ENCODE peak calls at places on chromosomes 6 and 20, in four cellular contexts. J is NCI-H1436, N is glomerular endothelial cell, L is head of caudate nucleus. X is an unnamed sample.

GRCh38 chr20:43955244-43956191 is 40.9 kb downstream of the TOX2 start:
- DNase-seq in N (peak), J (no peak), L (no peak), X (peak)

GRCh38 chr20:46690219-46691111 is 1.2 kb upstream of the TP53RK start:
- DNase-seq in N (no peak), J (no peak), L (no peak), X (no peak)

GRCh38 chr6:47242483-47243386 is 67.0 kb downstream of the TNFRSF21 start:
- DNase-seq in J (peak), L (peak), N (peak), X (peak)

GRCh38 chr6:45986746-45987274 is 28.9 kb downstream of the CLIC5 start:
- DNase-seq in J (no peak), N (no peak), L (no peak), X (no peak)

GRCh38 chr20:22048241-22048640 is 342.8 kb downstream of the PAX1 start:
- DNase-seq in N (no peak), J (no peak), L (no peak), X (no peak)

GRCh38 chr6:45423901-45424627 is 46.3 kb upstream of the SUPT3H start:
- DNase-seq in J (no peak), N (no peak), L (peak), X (no peak)

GRCh38 chr6:46925563-46926253 is 4.0 kb upstream of the ADGRF5 start:
- DNase-seq in J (no peak), L (no peak), N (no peak), X (no peak)

GRCh38 chr20:47610247-47610944 is 108.7 kb downstream of the NCOA3 start:
- DNase-seq in L (no peak), J (no peak), N (peak), X (peak)

GRCh38 chr20:54668271-54669053 is 193.1 kb downstream of the DOK5 start:
- DNase-seq in L (no peak), N (no peak), J (no peak), X (no peak)

GRCh38 chr6:29014729-29015608 is 9.9 kb upstream of the ZNF311 start:
- DNase-seq in L (no peak), N (no peak), J (no peak), X (no peak)

GRCh38 chr20:1322511-1323245 is 6.3 kb downstream of the SDCBP2 start:
- DNase-seq in J (no peak), L (no peak), N (peak), X (peak)

GRCh38 chr20:44776977-44777376 is 31.3 kb downstream of the KCNK15 start:
- DNase-seq in J (no peak), N (no peak), L (no peak), X (no peak)

X was measured in pulmonary artery endothelial cell.